ENCODE peak calls at places on chromosome 15, in four cellular contexts. S, E, W and K are unnamed samples.

GRCh38 chr15:92693922-92694331 is 38.4 kb upstream of the FAM174B start:
- DNase-seq in S (peak), W (no peak), E (peak), K (peak)

GRCh38 chr15:52652984-52653383 is 26.2 kb downstream of the ATOSA start:
- DNase-seq in E (no peak), S (peak), W (peak), K (no peak)

GRCh38 chr15:76964157-76964556 is 30.8 kb upstream of the PSTPIP1 start:
- DNase-seq in W (no peak), S (peak), E (no peak), K (no peak)

GRCh38 chr15:97652700-97653167 is 307.8 kb upstream of the ARRDC4 start:
- DNase-seq in W (no peak), E (no peak), S (no peak), K (no peak)

GRCh38 chr15:88243895-88244787 is 12.4 kb downstream of the NTRK3 start:
- DNase-seq in W (peak), S (peak), E (peak), K (peak)

GRCh38 chr15:49877117-49877860 is 241.7 kb downstream of the ATP8B4 start:
- DNase-seq in E (no peak), W (peak), S (peak), K (no peak)

GRCh38 chr15:43225201-43225949 is 4.6 kb upstream of the EPB42 start:
- DNase-seq in S (peak), W (peak), E (no peak), K (peak)

GRCh38 chr15:78216276-78217229 is 17.8 kb downstream of the ACSBG1 start:
- DNase-seq in S (no peak), W (no peak), E (no peak), K (no peak)

GRCh38 chr15:85114886-85115285 is 133.2 kb downstream of the PDE8A start:
- DNase-seq in E (no peak), S (no peak), W (no peak), K (no peak)

GRCh38 chr15:74229686-74230085 is 6.4 kb upstream of the CCDC33 start:
- DNase-seq in W (no peak), E (no peak), S (no peak), K (no peak)

GRCh38 chr15:63347074-63347859 is 34.4 kb downstream of the CA12 start:
- DNase-seq in W (no peak), E (no peak), S (peak), K (no peak)

GRCh38 chr15:48550822-48551525 is 94.5 kb downstream of the FBN1 start:
- DNase-seq in E (no peak), S (peak), W (peak), K (no peak)

GRCh38 chr15:92343869-92344643 is 49.6 kb upstream of the ST8SIA2 start:
- DNase-seq in W (no peak), S (no peak), E (no peak), K (no peak)

GRCh38 chr15:63997715-63998442 is 48.4 kb downstream of the DAPK2 start:
- DNase-seq in S (peak), E (no peak), W (peak), K (no peak)

GRCh38 chr15:31330836-31331235 is 4.2 kb downstream of the KLF13 start:
- DNase-seq in S (no peak), W (no peak), E (no peak), K (no peak)

GRCh38 chr15:74780523-74780982 is 1.3 kb upstream of the CSK start:
- DNase-seq in E (no peak), W (no peak), S (no peak), K (no peak)

GRCh38 chr15:48046813-48047483 is 73.8 kb upstream of the SLC24A5 start:
- DNase-seq in S (no peak), E (no peak), W (no peak), K (no peak)

GRCh38 chr15:38690221-38690620 is 125.6 kb upstream of the RASGRP1 start:
- DNase-seq in W (no peak), S (no peak), E (no peak), K (no peak)

GRCh38 chr15:90104551-90104950 is 2.3 kb upstream of the IDH2 start:
- DNase-seq in W (no peak), S (no peak), E (no peak), K (no peak)

GRCh38 chr15:67839358-67839928 is 402 bp downstream of the RNU6-1 start:
- DNase-seq in W (peak), S (peak), E (peak), K (peak)

GRCh38 chr15:96756656-96757055 is 426.2 kb downstream of the NR2F2 start:
- DNase-seq in E (no peak), W (no peak), S (no peak), K (no peak)

GRCh38 chr15:100042558-100042957 is 299.2 kb downstream of the ADAMTS17 start:
- DNase-seq in E (no peak), S (peak), W (no peak), K (no peak)

GRCh38 chr15:63344737-63345390 is 36.8 kb downstream of the CA12 start:
- DNase-seq in S (peak), W (peak), E (peak), K (no peak)

GRCh38 chr15:22951031-22951380 is 29.2 kb downstream of the CYFIP1 start:
- DNase-seq in W (no peak), E (no peak), S (no peak), K (no peak)

GRCh38 chr15:50353251-50353998 is 1.6 kb downstream of the GABPB1 start:
- DNase-seq in E (no peak), W (peak), S (peak), K (peak)

GRCh38 chr15:61155741-61156700 is 73.1 kb downstream of the RORA start:
- DNase-seq in E (no peak), W (peak), S (peak), K (no peak)

GRCh38 chr15:35444557-35445204 is 101.3 kb downstream of the DPH6 start:
- DNase-seq in W (peak), E (peak), S (peak), K (peak)

GRCh38 chr15:62977952-62978811 is 64.4 kb upstream of the TPM1 start:
- DNase-seq in S (peak), E (no peak), W (peak), K (no peak)

GRCh38 chr15:93058128-93058527 is 30.9 kb downstream of the RGMA start:
- DNase-seq in S (no peak), E (no peak), W (no peak), K (no peak)

GRCh38 chr15:74635228-74635627 is 19.6 kb downstream of the CLK3 start:
- DNase-seq in W (peak), S (peak), E (peak), K (peak)

GRCh38 chr15:69660658-69661405 is 208.2 kb downstream of the RPLP1 start:
- DNase-seq in W (no peak), E (no peak), S (no peak), K (no peak)

GRCh38 chr15:40416056-40416455 is 10.5 kb downstream of the IVD start:
- DNase-seq in S (no peak), W (no peak), E (no peak), K (no peak)

GRCh38 chr15:83844742-83845141 is 190.8 kb downstream of the ADAMTSL3 start:
- DNase-seq in W (peak), S (peak), E (no peak), K (no peak)

GRCh38 chr15:98669638-98670037 is 21.3 kb downstream of the IGF1R start:
- DNase-seq in E (no peak), W (no peak), S (no peak), K (no peak)

GRCh38 chr15:80770356-80770705 is 8.8 kb upstream of the CEMIP start:
- DNase-seq in E (no peak), S (peak), W (no peak), K (no peak)

GRCh38 chr15:62711691-62712454 is 330.7 kb upstream of the TPM1 start:
- DNase-seq in S (peak), E (no peak), W (peak), K (peak)

GRCh38 chr15:51780636-51781035 is 29.2 kb downstream of the TMOD2 start:
- DNase-seq in S (no peak), W (no peak), E (no peak), K (no peak)

GRCh38 chr15:44193651-44194396 is 1.2 kb downstream of the FRMD5 start:
- DNase-seq in S (peak), E (no peak), W (peak), K (peak)